ENCODE peak calls at places on chromosomes 12 and 14, in four cellular contexts. Y is HepG2, U is A549, E is K562. D is an unnamed sample.
A peak's percentile ranks its signal among the peaks of the same experiment; 100 is the strongest.

GRCh38 chr12:92431146-92431545 is 271.6 kb upstream of the PLEKHG7 start:
- DNase-seq in Y (no peak), U (no peak), E (peak; percentile 64), D (peak; percentile 21)

GRCh38 chr12:131773582-131774221 is 54.5 kb upstream of the MMP17 start:
- DNase-seq in U (no peak), Y (no peak), E (no peak), D (peak; percentile 43)

GRCh38 chr12:105041186-105041585 is 43.1 kb downstream of the ALDH1L2 start:
- DNase-seq in U (no peak), Y (no peak), E (no peak), D (no peak)

GRCh38 chr12:97308576-97309198 is 153.9 kb upstream of the RMST start:
- DNase-seq in U (peak; percentile 5), Y (peak; percentile 39), E (peak; percentile 50), D (no peak)

GRCh38 chr12:123997908-123998307 is 24.9 kb downstream of the ZNF664 start:
- DNase-seq in U (no peak), E (peak; percentile 24), Y (no peak), D (no peak)

GRCh38 chr14:59698793-59699192 is 122.2 kb upstream of the CCDC175 start:
- DNase-seq in U (no peak), Y (no peak), E (no peak), D (no peak)

GRCh38 chr14:51473808-51474207 is 177.9 kb upstream of the FRMD6 start:
- DNase-seq in U (no peak), E (no peak), Y (no peak), D (no peak)

GRCh38 chr12:132872975-132873421 is 14.4 kb downstream of the CHFR start:
- DNase-seq in E (no peak), U (no peak), Y (no peak), D (no peak)

GRCh38 chr12:99618657-99619056 is 28.9 kb upstream of the GARIN6 start:
- DNase-seq in Y (no peak), U (no peak), E (no peak), D (no peak)

GRCh38 chr12:106978035-106978800 is 8.7 kb downstream of the MTERF2 start:
- DNase-seq in E (peak; percentile 83), U (no peak), Y (peak; percentile 31), D (no peak)

DNA sequence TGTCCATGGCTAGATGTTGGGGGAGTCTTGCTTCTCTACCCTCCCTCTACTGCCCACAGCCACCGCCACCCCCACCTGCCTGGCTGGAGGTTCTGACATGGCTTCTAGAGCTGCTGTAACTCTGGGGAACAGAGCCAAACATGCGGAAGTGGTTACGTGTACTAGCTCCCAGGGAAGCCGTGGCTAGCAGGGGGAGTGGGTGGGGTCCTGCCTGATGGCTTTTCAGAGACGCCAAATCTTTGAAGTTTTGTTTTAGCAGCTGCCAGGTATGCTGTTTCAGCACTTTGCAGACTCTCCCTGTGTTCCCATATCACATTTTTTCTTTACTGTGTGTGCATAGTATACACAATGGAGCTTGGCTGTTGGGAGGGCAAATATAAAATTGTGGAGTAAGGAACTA is 150.3 kb downstream of the TGFB3 start:
- DNase-seq in Y (peak; percentile 27), E (peak; percentile 85), U (no peak), D (no peak)
- TF ChIP-seq NR3C1 in Y (no peak), E (no peak), U (no peak), D (no peak)

DNA sequence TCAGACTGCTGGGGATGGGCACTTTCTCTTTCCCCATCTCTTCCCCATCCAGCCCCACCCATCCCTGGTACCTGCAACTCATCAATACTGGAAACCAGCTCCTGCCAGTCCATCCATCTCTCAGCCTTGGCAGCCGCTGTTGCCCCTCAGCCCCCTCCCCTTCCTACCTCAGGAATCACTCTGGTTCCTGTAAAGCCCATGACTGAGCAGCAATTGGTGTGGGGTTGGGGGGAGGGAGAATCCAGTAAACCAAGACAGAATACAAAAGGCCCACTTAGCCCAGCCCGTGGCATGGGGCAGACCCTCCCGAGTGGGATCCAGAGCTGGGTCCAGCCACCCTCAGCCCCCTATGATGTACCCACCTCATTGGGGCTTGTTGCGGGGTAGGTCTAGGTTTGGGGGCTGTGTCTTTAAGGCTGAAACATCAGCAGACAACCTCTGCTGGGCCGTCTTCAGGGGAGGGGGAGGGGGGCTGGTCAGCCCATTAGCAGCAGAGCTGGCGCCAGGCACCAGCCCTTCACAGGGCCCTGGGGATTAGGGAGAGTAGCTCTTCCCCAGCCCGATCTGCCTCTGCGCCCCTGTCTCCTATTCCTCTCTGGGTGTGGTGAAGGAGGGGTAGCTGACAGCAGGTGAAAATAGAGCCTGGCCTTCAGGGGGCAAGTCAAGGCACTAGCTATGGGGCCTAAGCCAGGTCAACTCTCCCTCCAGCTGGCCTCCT is 702 bp upstream of the PRPH start:
- DNase-seq in E (no peak), Y (no peak), U (no peak), D (no peak)
- TF ChIP-seq NR3C1 in E (no peak), Y (no peak), U (no peak), D (no peak)

DNA sequence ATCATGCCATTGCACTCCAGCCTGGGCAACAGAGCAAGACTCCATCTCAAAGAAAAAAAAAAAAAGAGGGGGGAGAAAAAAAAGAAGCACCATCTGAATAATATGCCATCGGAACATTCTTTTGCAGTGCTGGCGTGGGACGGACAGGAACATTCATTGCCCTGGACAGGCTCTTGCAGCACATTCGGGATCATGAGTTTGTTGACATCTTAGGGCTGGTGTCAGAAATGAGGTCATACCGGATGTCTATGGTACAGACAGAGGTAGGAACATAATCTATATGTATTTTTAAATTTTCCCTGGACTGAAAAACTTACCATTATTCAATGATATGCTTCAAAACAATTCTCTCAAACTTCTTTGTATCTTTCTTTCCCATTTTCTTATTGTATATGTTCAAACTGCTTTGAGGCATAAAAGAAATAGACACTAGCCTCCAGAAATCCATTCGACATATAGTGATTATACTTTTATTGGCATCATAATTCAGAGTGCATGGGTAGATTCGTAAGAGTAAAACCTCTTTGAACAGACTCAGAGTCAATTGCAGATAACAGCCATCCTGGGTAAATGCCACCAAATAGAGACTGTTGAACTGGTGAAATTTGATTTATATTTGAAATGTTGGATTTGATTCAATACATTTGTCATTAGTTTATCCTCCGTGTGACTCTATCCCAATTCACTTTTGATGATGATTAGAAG is 199.7 kb downstream of the EPS8 start:
- DNase-seq in E (no peak), U (no peak), Y (no peak), D (no peak)
- TF ChIP-seq NR3C1 in E (no peak), U (no peak), Y (no peak), D (no peak)

GRCh38 chr14:102277874-102278630 is 26.9 kb downstream of the MOK start:
- DNase-seq in U (no peak), E (no peak), Y (no peak), D (no peak)
- TF ChIP-seq NR3C1 in U (no peak), E (no peak), Y (no peak), D (no peak)

DNA sequence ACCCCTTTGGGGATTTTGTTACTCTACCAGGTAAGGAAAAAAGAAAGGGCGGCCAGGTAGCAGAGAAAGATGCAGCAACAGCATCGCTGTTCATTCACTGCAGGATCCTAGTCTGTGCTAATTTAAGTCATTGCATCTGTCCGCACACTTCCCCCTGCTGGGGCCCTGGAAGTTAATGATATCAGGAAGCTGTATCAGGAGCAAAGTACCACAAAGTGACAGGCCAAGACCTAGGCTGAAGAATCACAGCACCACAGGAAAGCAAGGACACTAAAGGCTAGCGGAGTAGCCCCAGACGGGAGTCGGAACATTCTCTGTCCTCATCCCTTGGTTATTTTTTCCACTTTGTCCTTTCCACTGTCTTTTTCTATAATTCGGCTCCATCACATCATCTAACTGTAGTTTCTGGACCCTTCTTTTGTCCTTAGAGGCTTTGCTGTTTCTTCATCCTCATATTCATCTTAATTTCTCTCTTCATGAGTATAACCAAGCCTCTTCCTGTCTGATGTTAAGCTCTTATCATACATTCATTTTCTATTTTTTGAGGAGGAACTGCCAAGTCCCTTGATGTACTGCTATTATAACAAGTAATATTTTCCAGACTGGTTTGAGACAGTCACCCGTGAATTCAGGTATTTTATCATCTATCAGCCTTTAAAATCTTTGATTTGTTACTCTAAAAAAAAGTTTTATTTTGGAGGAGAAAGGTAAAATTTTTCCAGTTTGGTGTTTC is 28.4 kb downstream of the DUSP16 start:
- DNase-seq in U (no peak), Y (peak; percentile 19), E (peak; percentile 31), D (no peak)
- TF ChIP-seq NR3C1 in U (no peak), Y (no peak), E (no peak), D (no peak)

DNA sequence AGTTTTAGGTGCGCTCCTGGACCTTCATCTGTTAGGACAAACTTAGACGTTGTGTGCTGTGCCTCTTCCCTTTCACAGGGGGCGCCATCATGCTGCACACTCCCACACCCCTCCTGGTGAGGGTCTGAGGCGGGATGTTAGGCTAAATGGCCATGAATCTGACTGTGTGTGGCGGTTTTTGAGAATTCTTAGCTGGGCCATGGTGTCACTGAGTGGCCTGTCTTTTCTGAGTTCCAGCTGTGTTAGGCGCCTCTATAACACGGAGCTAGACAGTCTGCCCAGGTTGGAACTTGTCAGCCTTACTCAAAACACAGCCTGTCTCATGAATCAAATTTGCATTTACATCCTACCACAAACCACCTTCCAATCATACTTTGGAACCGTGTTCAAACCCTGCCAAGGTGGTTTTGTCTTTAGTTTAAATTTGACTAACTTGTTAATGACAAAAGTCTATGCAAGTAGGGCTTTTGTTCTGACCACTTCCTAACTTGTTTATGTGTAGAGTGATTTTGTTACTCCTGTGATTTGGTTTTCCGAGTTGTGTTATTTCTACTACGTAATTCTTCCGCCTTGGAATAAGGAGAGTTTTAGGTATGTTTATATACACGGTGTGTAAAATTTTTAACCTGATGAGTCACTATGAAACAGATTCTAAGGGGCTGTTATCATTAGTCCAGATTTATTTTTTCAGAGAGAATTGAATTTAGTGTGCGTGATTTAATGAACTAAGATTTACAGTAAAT is 19.6 kb downstream of the ACVR1B start:
- DNase-seq in E (peak; percentile 68), U (peak; percentile 66), Y (peak; percentile 45), D (peak; percentile 63)
- TF ChIP-seq NR3C1 in E (no peak), U (no peak), Y (no peak), D (no peak)

GRCh38 chr12:108613548-108613947 is 15.7 kb upstream of the TMEM119 start:
- DNase-seq in E (no peak), Y (no peak), U (peak; percentile 47), D (no peak)

GRCh38 chr12:108612788-108613282 is 15.0 kb upstream of the TMEM119 start:
- DNase-seq in U (no peak), Y (no peak), E (no peak), D (peak; percentile 51)

GRCh38 chr12:108610856-108611605 is 13.1 kb upstream of the TMEM119 start:
- DNase-seq in E (no peak), U (no peak), Y (no peak), D (no peak)

GRCh38 chr12:108610336-108610815 is 12.5 kb upstream of the TMEM119 start:
- DNase-seq in E (no peak), Y (no peak), U (no peak), D (no peak)

DNA sequence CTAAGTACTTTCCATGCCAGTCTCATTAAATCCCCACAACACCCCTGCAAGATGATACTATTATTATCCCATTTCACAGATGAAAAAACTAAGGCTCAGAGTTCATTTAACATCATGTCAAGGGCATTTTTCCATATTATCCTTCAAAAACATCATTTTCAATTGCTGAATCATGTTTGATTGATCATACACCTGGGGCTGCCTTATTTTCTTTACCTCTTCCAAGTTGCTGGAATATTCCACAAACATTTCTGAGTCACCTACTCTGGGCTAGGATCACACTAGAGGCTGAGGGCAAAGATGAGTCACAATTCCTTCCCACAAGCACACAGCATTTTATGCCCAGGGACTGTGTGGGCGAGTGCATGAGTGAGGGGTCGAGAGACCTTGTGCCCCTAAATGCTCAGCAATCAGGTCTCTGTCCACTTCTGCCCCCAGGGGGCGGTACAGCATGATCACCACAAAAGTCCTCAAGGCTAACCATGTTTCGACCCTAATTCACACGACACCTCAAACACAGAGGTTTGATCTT is 14.1 kb upstream of the TMEM119 start:
- DNase-seq in U (peak; percentile 55), E (peak; percentile 77), Y (peak; percentile 44), D (peak; percentile 78)
- TF ChIP-seq NR3C1 in U (no peak), E (no peak), Y (no peak), D (no peak)

D was measured in WTC11.